ENCODE peak calls at places on chromosomes 7 and 10, in six cellular contexts. One of them, this sample, is unnamed.

GRCh38 chr10:51162002-51162401 is 87.7 kb downstream of the PRKG1 start:
- DNase-seq in HTR-8/SVneo: no peak
- DNase-seq in neural crest cell: no peak
- DNase-seq in ACHN: no peak
- DNase-seq in activated CD4-positive, alpha-beta T cell treated with anti-CD3 and anti-CD28 coated beads, Interleukin-2, amount 10 ng/mL, durations not matched to agents 7 days and 5 days: no peak
- DNase-seq in GM03348: no peak
- DNase-seq in this sample: no peak

GRCh38 chr7:1452205-1452604 is 7.1 kb downstream of the MICALL2 start:
- DNase-seq in HTR-8/SVneo: no peak
- DNase-seq in neural crest cell: peak
- DNase-seq in ACHN: no peak
- DNase-seq in activated CD4-positive, alpha-beta T cell treated with anti-CD3 and anti-CD28 coated beads, Interleukin-2, amount 10 ng/mL, durations not matched to agents 7 days and 5 days: no peak
- DNase-seq in GM03348: no peak
- DNase-seq in this sample: no peak

GRCh38 chr10:29386347-29386999 is 97.6 kb downstream of the LYZL1 start:
- DNase-seq in HTR-8/SVneo: peak
- DNase-seq in neural crest cell: no peak
- DNase-seq in ACHN: peak
- DNase-seq in activated CD4-positive, alpha-beta T cell treated with anti-CD3 and anti-CD28 coated beads, Interleukin-2, amount 10 ng/mL, durations not matched to agents 7 days and 5 days: peak
- DNase-seq in GM03348: peak
- DNase-seq in this sample: peak

GRCh38 chr7:131753620-131754222 is 197.3 kb upstream of the PODXL start:
- DNase-seq in HTR-8/SVneo: peak
- DNase-seq in neural crest cell: no peak
- DNase-seq in ACHN: peak
- DNase-seq in activated CD4-positive, alpha-beta T cell treated with anti-CD3 and anti-CD28 coated beads, Interleukin-2, amount 10 ng/mL, durations not matched to agents 7 days and 5 days: no peak
- DNase-seq in GM03348: peak
- DNase-seq in this sample: no peak

GRCh38 chr7:101154693-101155102 is 422 bp downstream of the AP1S1 start:
- DNase-seq in HTR-8/SVneo: no peak
- DNase-seq in neural crest cell: no peak
- DNase-seq in ACHN: peak
- DNase-seq in activated CD4-positive, alpha-beta T cell treated with anti-CD3 and anti-CD28 coated beads, Interleukin-2, amount 10 ng/mL, durations not matched to agents 7 days and 5 days: peak
- DNase-seq in GM03348: peak
- DNase-seq in this sample: no peak

GRCh38 chr7:157046681-157047080 is 36.2 kb upstream of the MNX1 start:
- DNase-seq in HTR-8/SVneo: peak
- DNase-seq in neural crest cell: no peak
- DNase-seq in ACHN: peak
- DNase-seq in activated CD4-positive, alpha-beta T cell treated with anti-CD3 and anti-CD28 coated beads, Interleukin-2, amount 10 ng/mL, durations not matched to agents 7 days and 5 days: no peak
- DNase-seq in GM03348: peak
- DNase-seq in this sample: peak

GRCh38 chr10:80894339-80894791 is 356.7 kb downstream of the SH2D4B start:
- DNase-seq in HTR-8/SVneo: no peak
- DNase-seq in neural crest cell: no peak
- DNase-seq in ACHN: no peak
- DNase-seq in activated CD4-positive, alpha-beta T cell treated with anti-CD3 and anti-CD28 coated beads, Interleukin-2, amount 10 ng/mL, durations not matched to agents 7 days and 5 days: no peak
- DNase-seq in GM03348: no peak
- DNase-seq in this sample: no peak

GRCh38 chr10:132096863-132097478 is 31.2 kb downstream of the JAKMIP3 start:
- DNase-seq in HTR-8/SVneo: no peak
- DNase-seq in neural crest cell: no peak
- DNase-seq in ACHN: no peak
- DNase-seq in activated CD4-positive, alpha-beta T cell treated with anti-CD3 and anti-CD28 coated beads, Interleukin-2, amount 10 ng/mL, durations not matched to agents 7 days and 5 days: no peak
- DNase-seq in GM03348: no peak
- DNase-seq in this sample: no peak

GRCh38 chr7:158449266-158449665 is 138.4 kb downstream of the PTPRN2 start:
- DNase-seq in HTR-8/SVneo: no peak
- DNase-seq in neural crest cell: no peak
- DNase-seq in ACHN: no peak
- DNase-seq in activated CD4-positive, alpha-beta T cell treated with anti-CD3 and anti-CD28 coated beads, Interleukin-2, amount 10 ng/mL, durations not matched to agents 7 days and 5 days: no peak
- DNase-seq in GM03348: no peak
- DNase-seq in this sample: no peak

GRCh38 chr10:88386204-88386877 is 196.8 kb downstream of the RNLS start:
- DNase-seq in HTR-8/SVneo: no peak
- DNase-seq in neural crest cell: no peak
- DNase-seq in ACHN: peak
- DNase-seq in activated CD4-positive, alpha-beta T cell treated with anti-CD3 and anti-CD28 coated beads, Interleukin-2, amount 10 ng/mL, durations not matched to agents 7 days and 5 days: no peak
- DNase-seq in GM03348: no peak
- DNase-seq in this sample: peak

GRCh38 chr7:52168085-52168484 is 851.5 kb upstream of the COBL start:
- DNase-seq in HTR-8/SVneo: no peak
- DNase-seq in neural crest cell: no peak
- DNase-seq in ACHN: peak
- DNase-seq in activated CD4-positive, alpha-beta T cell treated with anti-CD3 and anti-CD28 coated beads, Interleukin-2, amount 10 ng/mL, durations not matched to agents 7 days and 5 days: no peak
- DNase-seq in GM03348: no peak
- DNase-seq in this sample: no peak

GRCh38 chr10:3907514-3907913 is 122.5 kb upstream of the KLF6 start:
- DNase-seq in HTR-8/SVneo: no peak
- DNase-seq in neural crest cell: no peak
- DNase-seq in ACHN: no peak
- DNase-seq in activated CD4-positive, alpha-beta T cell treated with anti-CD3 and anti-CD28 coated beads, Interleukin-2, amount 10 ng/mL, durations not matched to agents 7 days and 5 days: no peak
- DNase-seq in GM03348: no peak
- DNase-seq in this sample: no peak

GRCh38 chr7:121267612-121268011 is 61.2 kb upstream of the WNT16 start:
- DNase-seq in HTR-8/SVneo: no peak
- DNase-seq in neural crest cell: no peak
- DNase-seq in ACHN: no peak
- DNase-seq in activated CD4-positive, alpha-beta T cell treated with anti-CD3 and anti-CD28 coated beads, Interleukin-2, amount 10 ng/mL, durations not matched to agents 7 days and 5 days: no peak
- DNase-seq in GM03348: no peak
- DNase-seq in this sample: no peak

GRCh38 chr10:121732676-121733445 is 134.6 kb upstream of the FGFR2 start:
- DNase-seq in HTR-8/SVneo: no peak
- DNase-seq in neural crest cell: no peak
- DNase-seq in ACHN: no peak
- DNase-seq in activated CD4-positive, alpha-beta T cell treated with anti-CD3 and anti-CD28 coated beads, Interleukin-2, amount 10 ng/mL, durations not matched to agents 7 days and 5 days: no peak
- DNase-seq in GM03348: no peak
- DNase-seq in this sample: no peak

GRCh38 chr10:105239311-105240215 is 598.5 kb downstream of the SORCS3 start:
- DNase-seq in HTR-8/SVneo: no peak
- DNase-seq in neural crest cell: no peak
- DNase-seq in ACHN: no peak
- DNase-seq in activated CD4-positive, alpha-beta T cell treated with anti-CD3 and anti-CD28 coated beads, Interleukin-2, amount 10 ng/mL, durations not matched to agents 7 days and 5 days: no peak
- DNase-seq in GM03348: no peak
- DNase-seq in this sample: no peak

GRCh38 chr10:125375210-125375609 is 214.8 kb upstream of the CTBP2 start:
- DNase-seq in HTR-8/SVneo: peak
- DNase-seq in neural crest cell: no peak
- DNase-seq in ACHN: peak
- DNase-seq in activated CD4-positive, alpha-beta T cell treated with anti-CD3 and anti-CD28 coated beads, Interleukin-2, amount 10 ng/mL, durations not matched to agents 7 days and 5 days: no peak
- DNase-seq in GM03348: no peak
- DNase-seq in this sample: peak

GRCh38 chr7:12300415-12300814 is 89.3 kb downstream of the TMEM106B start:
- DNase-seq in HTR-8/SVneo: no peak
- DNase-seq in neural crest cell: no peak
- DNase-seq in ACHN: no peak
- DNase-seq in activated CD4-positive, alpha-beta T cell treated with anti-CD3 and anti-CD28 coated beads, Interleukin-2, amount 10 ng/mL, durations not matched to agents 7 days and 5 days: no peak
- DNase-seq in GM03348: no peak
- DNase-seq in this sample: no peak

GRCh38 chr7:50307368-50308012 is 3.0 kb downstream of the IKZF1 start:
- DNase-seq in HTR-8/SVneo: no peak
- DNase-seq in neural crest cell: no peak
- DNase-seq in ACHN: no peak
- DNase-seq in activated CD4-positive, alpha-beta T cell treated with anti-CD3 and anti-CD28 coated beads, Interleukin-2, amount 10 ng/mL, durations not matched to agents 7 days and 5 days: peak
- DNase-seq in GM03348: no peak
- DNase-seq in this sample: no peak

GRCh38 chr7:158249692-158250091 is 337.9 kb downstream of the PTPRN2 start:
- DNase-seq in HTR-8/SVneo: no peak
- DNase-seq in neural crest cell: no peak
- DNase-seq in ACHN: no peak
- DNase-seq in activated CD4-positive, alpha-beta T cell treated with anti-CD3 and anti-CD28 coated beads, Interleukin-2, amount 10 ng/mL, durations not matched to agents 7 days and 5 days: no peak
- DNase-seq in GM03348: no peak
- DNase-seq in this sample: no peak

GRCh38 chr10:60910543-60910942 is 33.4 kb downstream of the RHOBTB1 start:
- DNase-seq in HTR-8/SVneo: no peak
- DNase-seq in neural crest cell: no peak
- DNase-seq in ACHN: no peak
- DNase-seq in activated CD4-positive, alpha-beta T cell treated with anti-CD3 and anti-CD28 coated beads, Interleukin-2, amount 10 ng/mL, durations not matched to agents 7 days and 5 days: peak
- DNase-seq in GM03348: no peak
- DNase-seq in this sample: no peak

GRCh38 chr7:56046728-56047445 is 4.4 kb downstream of the PSPH start:
- DNase-seq in HTR-8/SVneo: no peak
- DNase-seq in neural crest cell: no peak
- DNase-seq in ACHN: peak
- DNase-seq in activated CD4-positive, alpha-beta T cell treated with anti-CD3 and anti-CD28 coated beads, Interleukin-2, amount 10 ng/mL, durations not matched to agents 7 days and 5 days: no peak
- DNase-seq in GM03348: peak
- DNase-seq in this sample: peak

GRCh38 chr10:79068203-79068561 is 584 bp upstream of the ZMIZ1 start:
- DNase-seq in HTR-8/SVneo: no peak
- DNase-seq in neural crest cell: no peak
- DNase-seq in ACHN: peak
- DNase-seq in activated CD4-positive, alpha-beta T cell treated with anti-CD3 and anti-CD28 coated beads, Interleukin-2, amount 10 ng/mL, durations not matched to agents 7 days and 5 days: peak
- DNase-seq in GM03348: no peak
- DNase-seq in this sample: no peak

GRCh38 chr7:101537205-101537604 is 91.9 kb downstream of the MYL10 start:
- DNase-seq in HTR-8/SVneo: peak
- DNase-seq in neural crest cell: no peak
- DNase-seq in ACHN: peak
- DNase-seq in activated CD4-positive, alpha-beta T cell treated with anti-CD3 and anti-CD28 coated beads, Interleukin-2, amount 10 ng/mL, durations not matched to agents 7 days and 5 days: no peak
- DNase-seq in GM03348: no peak
- DNase-seq in this sample: peak

GRCh38 chr10:110456046-110456445 is 41.7 kb upstream of the DUSP5 start:
- DNase-seq in HTR-8/SVneo: no peak
- DNase-seq in neural crest cell: no peak
- DNase-seq in ACHN: peak
- DNase-seq in activated CD4-positive, alpha-beta T cell treated with anti-CD3 and anti-CD28 coated beads, Interleukin-2, amount 10 ng/mL, durations not matched to agents 7 days and 5 days: no peak
- DNase-seq in GM03348: no peak
- DNase-seq in this sample: peak

GRCh38 chr7:77320161-77320560 is 96.0 kb downstream of the GSAP start:
- DNase-seq in HTR-8/SVneo: no peak
- DNase-seq in neural crest cell: no peak
- DNase-seq in ACHN: no peak
- DNase-seq in activated CD4-positive, alpha-beta T cell treated with anti-CD3 and anti-CD28 coated beads, Interleukin-2, amount 10 ng/mL, durations not matched to agents 7 days and 5 days: no peak
- DNase-seq in GM03348: no peak
- DNase-seq in this sample: no peak

GRCh38 chr7:130921391-130922180 is 187.6 kb upstream of the KLF14 start:
- DNase-seq in HTR-8/SVneo: no peak
- DNase-seq in neural crest cell: peak
- DNase-seq in ACHN: peak
- DNase-seq in activated CD4-positive, alpha-beta T cell treated with anti-CD3 and anti-CD28 coated beads, Interleukin-2, amount 10 ng/mL, durations not matched to agents 7 days and 5 days: no peak
- DNase-seq in GM03348: no peak
- DNase-seq in this sample: peak

GRCh38 chr7:23167691-23168090 is 14.2 kb upstream of the NUP42 start:
- DNase-seq in HTR-8/SVneo: no peak
- DNase-seq in neural crest cell: no peak
- DNase-seq in ACHN: no peak
- DNase-seq in activated CD4-positive, alpha-beta T cell treated with anti-CD3 and anti-CD28 coated beads, Interleukin-2, amount 10 ng/mL, durations not matched to agents 7 days and 5 days: no peak
- DNase-seq in GM03348: no peak
- DNase-seq in this sample: no peak

GRCh38 chr10:99435986-99436633 is 5.7 kb upstream of the GOT1 start:
- DNase-seq in HTR-8/SVneo: peak
- DNase-seq in neural crest cell: no peak
- DNase-seq in ACHN: peak
- DNase-seq in activated CD4-positive, alpha-beta T cell treated with anti-CD3 and anti-CD28 coated beads, Interleukin-2, amount 10 ng/mL, durations not matched to agents 7 days and 5 days: peak
- DNase-seq in GM03348: peak
- DNase-seq in this sample: peak

GRCh38 chr10:46033602-46034011 is 3.2 kb upstream of the NCOA4 start:
- DNase-seq in HTR-8/SVneo: peak
- DNase-seq in neural crest cell: no peak
- DNase-seq in ACHN: peak
- DNase-seq in activated CD4-positive, alpha-beta T cell treated with anti-CD3 and anti-CD28 coated beads, Interleukin-2, amount 10 ng/mL, durations not matched to agents 7 days and 5 days: no peak
- DNase-seq in GM03348: peak
- DNase-seq in this sample: peak

GRCh38 chr7:23117841-23118240 is 12.3 kb downstream of the KLHL7 start:
- DNase-seq in HTR-8/SVneo: no peak
- DNase-seq in neural crest cell: no peak
- DNase-seq in ACHN: no peak
- DNase-seq in activated CD4-positive, alpha-beta T cell treated with anti-CD3 and anti-CD28 coated beads, Interleukin-2, amount 10 ng/mL, durations not matched to agents 7 days and 5 days: no peak
- DNase-seq in GM03348: no peak
- DNase-seq in this sample: no peak

GRCh38 chr7:5665106-5666025 is 116.1 kb downstream of the RNF216 start:
- DNase-seq in HTR-8/SVneo: peak
- DNase-seq in neural crest cell: peak
- DNase-seq in ACHN: peak
- DNase-seq in activated CD4-positive, alpha-beta T cell treated with anti-CD3 and anti-CD28 coated beads, Interleukin-2, amount 10 ng/mL, durations not matched to agents 7 days and 5 days: peak
- DNase-seq in GM03348: peak
- DNase-seq in this sample: peak

GRCh38 chr7:114818501-114818900 is 103.4 kb upstream of the MDFIC start:
- DNase-seq in HTR-8/SVneo: no peak
- DNase-seq in neural crest cell: no peak
- DNase-seq in ACHN: peak
- DNase-seq in activated CD4-positive, alpha-beta T cell treated with anti-CD3 and anti-CD28 coated beads, Interleukin-2, amount 10 ng/mL, durations not matched to agents 7 days and 5 days: no peak
- DNase-seq in GM03348: peak
- DNase-seq in this sample: peak

GRCh38 chr10:103188853-103189252 is 4.2 kb downstream of the NT5C2 start:
- DNase-seq in HTR-8/SVneo: no peak
- DNase-seq in neural crest cell: no peak
- DNase-seq in ACHN: no peak
- DNase-seq in activated CD4-positive, alpha-beta T cell treated with anti-CD3 and anti-CD28 coated beads, Interleukin-2, amount 10 ng/mL, durations not matched to agents 7 days and 5 days: no peak
- DNase-seq in GM03348: peak
- DNase-seq in this sample: no peak

GRCh38 chr7:135177021-135177696 is 6.7 kb upstream of the CYREN start:
- DNase-seq in HTR-8/SVneo: no peak
- DNase-seq in neural crest cell: no peak
- DNase-seq in ACHN: no peak
- DNase-seq in activated CD4-positive, alpha-beta T cell treated with anti-CD3 and anti-CD28 coated beads, Interleukin-2, amount 10 ng/mL, durations not matched to agents 7 days and 5 days: no peak
- DNase-seq in GM03348: no peak
- DNase-seq in this sample: peak

GRCh38 chr7:521221-522070 is 1.8 kb upstream of the PDGFA start:
- DNase-seq in HTR-8/SVneo: no peak
- DNase-seq in neural crest cell: peak
- DNase-seq in ACHN: peak
- DNase-seq in activated CD4-positive, alpha-beta T cell treated with anti-CD3 and anti-CD28 coated beads, Interleukin-2, amount 10 ng/mL, durations not matched to agents 7 days and 5 days: no peak
- DNase-seq in GM03348: peak
- DNase-seq in this sample: peak

GRCh38 chr7:30084195-30084594 is 50.6 kb upstream of the MTURN start:
- DNase-seq in HTR-8/SVneo: no peak
- DNase-seq in neural crest cell: no peak
- DNase-seq in ACHN: no peak
- DNase-seq in activated CD4-positive, alpha-beta T cell treated with anti-CD3 and anti-CD28 coated beads, Interleukin-2, amount 10 ng/mL, durations not matched to agents 7 days and 5 days: no peak
- DNase-seq in GM03348: no peak
- DNase-seq in this sample: no peak

GRCh38 chr10:73131913-73132686 is 21.8 kb downstream of the NUDT13 start:
- DNase-seq in HTR-8/SVneo: no peak
- DNase-seq in neural crest cell: no peak
- DNase-seq in ACHN: no peak
- DNase-seq in activated CD4-positive, alpha-beta T cell treated with anti-CD3 and anti-CD28 coated beads, Interleukin-2, amount 10 ng/mL, durations not matched to agents 7 days and 5 days: no peak
- DNase-seq in GM03348: no peak
- DNase-seq in this sample: no peak

This sample was measured in RCC 7860.